ENCODE peak calls at places on chromosomes 11 and 22, in ten cellular contexts. Y, C, T, S, J, K, O, A, U and L are unnamed samples.

GRCh38 chr11:43532046-43532445 is 148.5 kb upstream of the HSD17B12 start:
- DNase-seq in Y (no peak), C (no peak), T (no peak), S (no peak), J (no peak), K (peak), O (no peak), A (no peak), U (no peak), L (no peak)

GRCh38 chr11:128208329-128209220 is 378.8 kb downstream of the ETS1 start:
- DNase-seq in Y (peak), C (peak), T (peak), S (no peak), J (no peak), K (no peak), O (peak), A (no peak), U (peak), L (no peak)

GRCh38 chr11:130706572-130706971 is 209.7 kb downstream of the SNX19 start:
- DNase-seq in Y (peak), C (no peak), T (no peak), S (no peak), J (no peak), K (no peak), O (no peak), A (no peak), U (peak), L (no peak)

GRCh38 chr22:49958961-49959781 is 1.4 kb upstream of the PIM3 start:
- DNase-seq in Y (no peak), C (no peak), T (no peak), S (no peak), J (no peak), K (no peak), O (peak), A (no peak), U (no peak), L (peak)

GRCh38 chr11:83162377-83162776 is 5.4 kb downstream of the PCF11 start:
- DNase-seq in Y (no peak), C (peak), T (no peak), S (no peak), J (no peak), K (no peak), O (no peak), A (no peak), U (peak), L (no peak)

GRCh38 chr22:20531404-20532181 is 24.2 kb downstream of the MED15 start:
- DNase-seq in Y (peak), C (peak), T (peak), S (no peak), J (peak), K (peak), O (peak), A (no peak), U (no peak), L (peak)

GRCh38 chr11:71440021-71440755 is 8.0 kb downstream of the DHCR7 start:
- DNase-seq in Y (no peak), C (no peak), T (no peak), S (no peak), J (no peak), K (no peak), O (no peak), A (no peak), U (no peak), L (no peak)

GRCh38 chr22:26276530-26277200 is 107.4 kb downstream of the SEZ6L start:
- DNase-seq in Y (no peak), C (no peak), T (no peak), S (peak), J (no peak), K (no peak), O (no peak), A (no peak), U (no peak), L (no peak)